ENCODE peak calls at places on chromosome 2, in four cellular contexts. One of them, this sample, is unnamed.

GRCh38 chr2:98518106-98518505 is 73.4 kb downstream of the INPP4A start:
- DNase-seq in tibial artery: peak
- DNase-seq in foreskin fibroblast: no peak
- DNase-seq in mucosa of descending colon: peak
- DNase-seq in this sample: no peak

GRCh38 chr2:148517296-148517695 is 127.3 kb upstream of the EPC2 start:
- DNase-seq in foreskin fibroblast: no peak
- DNase-seq in tibial artery: no peak
- DNase-seq in mucosa of descending colon: no peak
- DNase-seq in this sample: no peak

GRCh38 chr2:46050489-46050888 is 246.7 kb upstream of the EPAS1 start:
- DNase-seq in tibial artery: no peak
- DNase-seq in foreskin fibroblast: no peak
- DNase-seq in mucosa of descending colon: no peak
- DNase-seq in this sample: no peak

GRCh38 chr2:165898381-165898780 is 55.2 kb downstream of the TTC21B start:
- DNase-seq in tibial artery: no peak
- DNase-seq in mucosa of descending colon: no peak
- DNase-seq in foreskin fibroblast: peak
- DNase-seq in this sample: no peak

GRCh38 chr2:43233218-43234212 is 7.1 kb upstream of the ZFP36L2 start:
- DNase-seq in foreskin fibroblast: no peak
- DNase-seq in tibial artery: no peak
- DNase-seq in mucosa of descending colon: no peak
- DNase-seq in this sample: no peak

GRCh38 chr2:65465124-65465523 is 32.7 kb upstream of the SPRED2 start:
- DNase-seq in mucosa of descending colon: no peak
- DNase-seq in foreskin fibroblast: peak
- DNase-seq in tibial artery: no peak
- DNase-seq in this sample: no peak

GRCh38 chr2:112301171-112301584 is 25.8 kb downstream of the ZC3H6 start:
- DNase-seq in foreskin fibroblast: no peak
- DNase-seq in tibial artery: no peak
- DNase-seq in mucosa of descending colon: no peak
- DNase-seq in this sample: peak

GRCh38 chr2:84870306-84870705 is 10.6 kb downstream of the TRABD2A start:
- DNase-seq in foreskin fibroblast: no peak
- DNase-seq in tibial artery: no peak
- DNase-seq in mucosa of descending colon: no peak
- DNase-seq in this sample: no peak

GRCh38 chr2:158502984-158503383 is 46.2 kb downstream of the PKP4 start:
- DNase-seq in mucosa of descending colon: no peak
- DNase-seq in tibial artery: no peak
- DNase-seq in foreskin fibroblast: peak
- DNase-seq in this sample: peak

GRCh38 chr2:8141079-8141762 is 540.6 kb upstream of the ID2 start:
- DNase-seq in mucosa of descending colon: no peak
- DNase-seq in tibial artery: no peak
- DNase-seq in foreskin fibroblast: no peak
- DNase-seq in this sample: no peak

GRCh38 chr2:7887441-7887840 is 794.4 kb upstream of the ID2 start:
- DNase-seq in foreskin fibroblast: peak
- DNase-seq in mucosa of descending colon: no peak
- DNase-seq in tibial artery: no peak
- DNase-seq in this sample: peak

GRCh38 chr2:196586511-196586991 is 53.0 kb upstream of the CCDC150 start:
- DNase-seq in mucosa of descending colon: no peak
- DNase-seq in foreskin fibroblast: peak
- DNase-seq in tibial artery: no peak
- DNase-seq in this sample: peak

GRCh38 chr2:53353372-53354111 is 414.1 kb upstream of the CHAC2 start:
- DNase-seq in mucosa of descending colon: peak
- DNase-seq in foreskin fibroblast: peak
- DNase-seq in tibial artery: no peak
- DNase-seq in this sample: no peak

GRCh38 chr2:71697106-71698010 is 244.0 kb downstream of the DYSF start:
- DNase-seq in foreskin fibroblast: no peak
- DNase-seq in tibial artery: peak
- DNase-seq in mucosa of descending colon: no peak
- DNase-seq in this sample: no peak

GRCh38 chr2:214471382-214471781 is 60.5 kb downstream of the VWC2L start:
- DNase-seq in mucosa of descending colon: no peak
- DNase-seq in foreskin fibroblast: no peak
- DNase-seq in tibial artery: no peak
- DNase-seq in this sample: no peak

GRCh38 chr2:120177011-120177621 is 46.1 kb downstream of the TMEM185B start:
- DNase-seq in mucosa of descending colon: peak
- DNase-seq in tibial artery: no peak
- DNase-seq in foreskin fibroblast: no peak
- DNase-seq in this sample: no peak

GRCh38 chr2:43057026-43057741 is 169.2 kb downstream of the ZFP36L2 start:
- DNase-seq in foreskin fibroblast: no peak
- DNase-seq in tibial artery: peak
- DNase-seq in mucosa of descending colon: no peak
- DNase-seq in this sample: no peak

GRCh38 chr2:71721669-71722068 is 268.3 kb downstream of the DYSF start:
- DNase-seq in tibial artery: no peak
- DNase-seq in foreskin fibroblast: peak
- DNase-seq in mucosa of descending colon: no peak
- DNase-seq in this sample: no peak

GRCh38 chr2:1037066-1037465 is 86.4 kb downstream of the SNTG2 start:
- DNase-seq in mucosa of descending colon: no peak
- DNase-seq in foreskin fibroblast: peak
- DNase-seq in tibial artery: no peak
- DNase-seq in this sample: no peak

GRCh38 chr2:50772607-50773006 is 259.3 kb downstream of the NRXN1 start:
- DNase-seq in mucosa of descending colon: no peak
- DNase-seq in foreskin fibroblast: no peak
- DNase-seq in tibial artery: no peak
- DNase-seq in this sample: no peak

GRCh38 chr2:100541404-100541803 is 21.4 kb upstream of the PDCL3 start:
- DNase-seq in foreskin fibroblast: no peak
- DNase-seq in tibial artery: no peak
- DNase-seq in mucosa of descending colon: no peak
- DNase-seq in this sample: no peak

GRCh38 chr2:209974566-209974965 is 27.9 kb upstream of the RPE start:
- DNase-seq in tibial artery: no peak
- DNase-seq in foreskin fibroblast: peak
- DNase-seq in mucosa of descending colon: no peak
- DNase-seq in this sample: no peak

GRCh38 chr2:120924924-120925323 is 189.3 kb downstream of the GLI2 start:
- DNase-seq in mucosa of descending colon: no peak
- DNase-seq in foreskin fibroblast: no peak
- DNase-seq in tibial artery: no peak
- DNase-seq in this sample: no peak

GRCh38 chr2:60508307-60508706 is 45.1 kb downstream of the BCL11A start:
- DNase-seq in tibial artery: no peak
- DNase-seq in foreskin fibroblast: no peak
- DNase-seq in mucosa of descending colon: peak
- DNase-seq in this sample: no peak

GRCh38 chr2:39932198-39932597 is 153.1 kb upstream of the THUMPD2 start:
- DNase-seq in tibial artery: no peak
- DNase-seq in foreskin fibroblast: peak
- DNase-seq in mucosa of descending colon: no peak
- DNase-seq in this sample: no peak

GRCh38 chr2:192585418-192585817 is 390.7 kb upstream of the TMEFF2 start:
- DNase-seq in foreskin fibroblast: no peak
- DNase-seq in tibial artery: no peak
- DNase-seq in mucosa of descending colon: no peak
- DNase-seq in this sample: no peak

GRCh38 chr2:8550481-8550880 is 131.4 kb upstream of the ID2 start:
- DNase-seq in foreskin fibroblast: no peak
- DNase-seq in mucosa of descending colon: no peak
- DNase-seq in tibial artery: peak
- DNase-seq in this sample: no peak

GRCh38 chr2:158410132-158410531 is 46.4 kb downstream of the CCDC148 start:
- DNase-seq in foreskin fibroblast: no peak
- DNase-seq in tibial artery: no peak
- DNase-seq in mucosa of descending colon: no peak
- DNase-seq in this sample: no peak